ENCODE peak calls at places on chromosomes 16 and 17, in seven cellular contexts. O, P, Q, S, U, Z and Y are unnamed samples.

GRCh38 chr16:23182206-23182674 is 305 bp upstream of the SCNN1G start:
- DNase-seq in O (peak; percentile 92), S (peak; percentile 25), U (peak; percentile 56), Z (no peak), P (peak; percentile 95), Q (peak; percentile 80), Y (peak; percentile 99)

GRCh38 chr16:81645303-81645702 is 133.8 kb upstream of the PLCG2 start:
- DNase-seq in U (no peak), O (peak; percentile 84), Z (no peak), Q (peak; percentile 89), S (peak; percentile 85), P (peak; percentile 51), Y (peak; percentile 79)

GRCh38 chr17:44930667-44931066 is 15.4 kb upstream of the GFAP start:
- DNase-seq in P (no peak), S (no peak), Q (no peak), Z (no peak), O (peak; percentile 22), U (no peak), Y (peak; percentile 38)

GRCh38 chr16:2286550-2286949 is 18.6 kb upstream of the RNPS1 start:
- DNase-seq in U (no peak), O (peak; percentile 75), P (peak; percentile 25), Z (no peak), S (no peak), Q (no peak), Y (no peak)

GRCh38 chr17:12028611-12029010 is 7.9 kb downstream of the MAP2K4 start:
- DNase-seq in P (no peak), U (no peak), Z (no peak), Q (no peak), O (no peak), S (no peak), Y (no peak)

GRCh38 chr17:22512057-22512456 is 819.7 kb downstream of the KCNJ18 start:
- DNase-seq in Q (no peak), S (no peak), P (no peak), U (no peak), O (no peak), Z (no peak), Y (no peak)

GRCh38 chr17:65191805-65192740 is 54.9 kb downstream of the RGS9 start:
- DNase-seq in S (peak; percentile 78), O (no peak), P (no peak), U (no peak), Q (peak; percentile 82), Z (no peak), Y (no peak)

GRCh38 chr16:89320717-89321501 is 103.4 kb downstream of the ZNF778 start:
- DNase-seq in S (peak; percentile 61), O (peak; percentile 85), Q (peak; percentile 32), P (peak; percentile 75), U (no peak), Z (no peak), Y (peak; percentile 81)

GRCh38 chr17:5299383-5299782 is 17.3 kb downstream of the RABEP1 start:
- DNase-seq in P (no peak), Z (no peak), O (no peak), Q (peak; percentile 45), U (no peak), S (no peak), Y (no peak)

GRCh38 chr17:34671191-34671590 is 91.8 kb downstream of the TMEM132E start:
- DNase-seq in Q (no peak), O (no peak), S (no peak), Z (no peak), U (no peak), P (no peak), Y (no peak)

GRCh38 chr16:78154729-78155461 is 55.4 kb downstream of the WWOX start:
- DNase-seq in P (no peak), Z (no peak), S (no peak), Q (no peak), U (no peak), O (no peak), Y (no peak)

GRCh38 chr16:13322357-13322756 is 421.0 kb downstream of the SHISA9 start:
- DNase-seq in U (no peak), P (no peak), O (no peak), S (no peak), Q (no peak), Z (no peak), Y (peak; percentile 58)

GRCh38 chr17:30000001-30000754 is 58.7 kb downstream of the EFCAB5 start:
- DNase-seq in P (no peak), Z (no peak), Q (peak; percentile 30), O (no peak), S (no peak), U (no peak), Y (no peak)

GRCh38 chr16:716250-716607 is 1.3 kb downstream of the METRN start:
- DNase-seq in Q (peak; percentile 63), S (no peak), Z (no peak), U (peak; percentile 84), P (peak; percentile 55), O (no peak), Y (peak; percentile 63)

GRCh38 chr16:714558-715447 is at the start of gene METRN:
- DNase-seq in O (peak; percentile 97), Z (peak; percentile 93), S (peak; percentile 78), P (peak; percentile 86), U (peak; percentile 87), Q (peak; percentile 97), Y (peak; percentile 95)

GRCh38 chr16:716768-717325 is 1.9 kb downstream of the METRN start:
- DNase-seq in O (no peak), Q (no peak), U (no peak), S (no peak), Z (no peak), P (no peak), Y (no peak)

GRCh38 chr16:714079-714478 is 839 bp upstream of the METRN start:
- DNase-seq in U (no peak), O (no peak), P (no peak), Z (no peak), Q (no peak), S (no peak), Y (no peak)

DNA sequence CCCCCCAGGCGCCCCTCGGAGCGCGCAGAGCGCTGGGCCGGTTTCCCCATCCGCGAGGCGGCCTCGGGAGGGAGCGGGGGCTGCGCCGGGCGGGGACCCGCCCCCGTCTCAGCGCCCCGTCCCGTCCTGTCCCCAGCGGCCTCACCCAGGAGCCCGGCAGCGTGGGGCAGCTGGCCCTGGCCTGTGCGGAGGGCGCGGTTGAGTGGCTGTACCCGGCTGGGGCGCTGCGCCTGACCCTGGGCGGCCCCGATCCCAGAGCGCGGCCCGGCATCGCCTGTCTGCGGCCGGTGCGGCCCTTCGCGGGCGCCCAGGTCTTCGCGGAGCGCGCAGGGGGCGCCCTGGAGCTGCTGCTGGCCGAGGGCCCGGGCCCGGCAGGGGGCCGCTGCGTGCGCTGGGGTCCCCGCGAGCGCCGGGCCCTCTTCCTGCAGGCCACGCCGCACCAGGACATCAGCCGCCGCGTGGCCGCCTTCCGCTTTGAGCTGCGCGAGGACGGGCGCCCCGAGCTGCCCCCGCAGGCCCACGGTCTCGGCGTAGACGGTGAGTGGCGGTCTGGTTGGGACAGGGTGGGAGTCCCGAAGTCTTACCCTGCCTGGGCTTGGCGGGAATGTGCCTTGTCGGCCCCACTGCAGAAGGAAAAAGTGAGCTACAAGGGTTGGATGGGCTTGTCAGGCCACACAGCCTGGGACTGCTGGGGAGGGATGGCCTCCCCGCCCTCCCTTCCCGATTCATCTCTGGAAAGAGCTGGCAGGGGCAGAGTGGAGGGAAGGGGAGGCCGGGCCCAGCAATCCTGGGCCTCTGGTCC is 731 bp downstream of the METRN start:
- DNase-seq in P (peak; percentile 49), Z (peak; percentile 28), S (no peak), U (no peak), O (no peak), Q (peak; percentile 63), Y (peak; percentile 79)
- H3K9ac ChIP-seq in P (no peak overlapping the region), Z (peak overlapping the region; percentile 74), S (peak overlapping the region; percentile 51), U (peak overlapping the region; percentile 98), O (no peak overlapping the region), Q (peak overlapping the region; percentile 73), Y (no peak overlapping the region)

GRCh38 chr17:7136266-7136877 is 21.8 kb upstream of the ASGR2 start:
- DNase-seq in O (peak; percentile 88), Q (peak; percentile 83), U (peak; percentile 79), Z (peak; percentile 69), P (no peak), S (peak; percentile 69), Y (peak; percentile 91)
- H3K9ac ChIP-seq in O (no peak overlapping the region), Q (no peak overlapping the region), U (no peak overlapping the region), Z (no peak overlapping the region), P (no peak overlapping the region), S (no peak overlapping the region), Y (no peak overlapping the region)

GRCh38 chr17:80696456-80696855 is 151.8 kb downstream of the RPTOR start:
- DNase-seq in P (no peak), S (no peak), O (peak; percentile 71), Q (peak; percentile 53), U (no peak), Z (no peak), Y (no peak)
- H3K9ac ChIP-seq in P (no peak overlapping the region), S (no peak overlapping the region), O (no peak overlapping the region), Q (peak overlapping the region; percentile 18), U (peak overlapping the region; percentile 68), Z (no peak overlapping the region), Y (no peak overlapping the region)

GRCh38 chr17:8859804-8860430 is 7.6 kb downstream of the PIK3R6 start:
- DNase-seq in S (no peak), P (peak; percentile 26), Q (peak; percentile 62), Z (no peak), O (no peak), U (no peak), Y (peak; percentile 39)
- H3K9ac ChIP-seq in S (no peak overlapping the region), P (no peak overlapping the region), Q (peak overlapping the region; percentile 62), Z (peak overlapping the region; percentile 62), O (no peak overlapping the region), U (no peak overlapping the region), Y (no peak overlapping the region)

DNA sequence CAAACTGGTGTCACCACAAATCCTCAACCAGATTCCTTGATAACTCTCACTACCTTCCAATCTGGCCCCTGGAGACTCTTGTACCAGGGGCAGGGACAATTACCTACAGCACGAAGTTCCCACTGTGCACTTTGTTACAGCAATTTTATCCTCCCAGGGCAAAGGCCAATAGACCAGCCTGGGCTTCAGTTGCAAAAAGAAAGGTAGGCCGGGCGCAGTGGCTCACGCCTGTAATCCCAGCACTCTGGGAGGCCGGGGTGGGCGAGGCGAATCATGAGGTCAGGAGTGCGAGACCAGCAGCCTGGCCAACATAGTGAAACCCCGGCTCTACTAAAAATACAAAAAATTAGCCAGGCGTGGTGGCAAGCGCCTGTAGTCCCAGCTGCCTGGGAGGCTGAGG is 36.9 kb downstream of the USP7 start:
- DNase-seq in P (no peak), Z (no peak), U (no peak), Q (no peak), S (no peak), O (no peak), Y (no peak)
- H3K9ac ChIP-seq in P (no peak overlapping the region), Z (no peak overlapping the region), U (no peak overlapping the region), Q (no peak overlapping the region), S (no peak overlapping the region), O (no peak overlapping the region), Y (no peak overlapping the region)

DNA sequence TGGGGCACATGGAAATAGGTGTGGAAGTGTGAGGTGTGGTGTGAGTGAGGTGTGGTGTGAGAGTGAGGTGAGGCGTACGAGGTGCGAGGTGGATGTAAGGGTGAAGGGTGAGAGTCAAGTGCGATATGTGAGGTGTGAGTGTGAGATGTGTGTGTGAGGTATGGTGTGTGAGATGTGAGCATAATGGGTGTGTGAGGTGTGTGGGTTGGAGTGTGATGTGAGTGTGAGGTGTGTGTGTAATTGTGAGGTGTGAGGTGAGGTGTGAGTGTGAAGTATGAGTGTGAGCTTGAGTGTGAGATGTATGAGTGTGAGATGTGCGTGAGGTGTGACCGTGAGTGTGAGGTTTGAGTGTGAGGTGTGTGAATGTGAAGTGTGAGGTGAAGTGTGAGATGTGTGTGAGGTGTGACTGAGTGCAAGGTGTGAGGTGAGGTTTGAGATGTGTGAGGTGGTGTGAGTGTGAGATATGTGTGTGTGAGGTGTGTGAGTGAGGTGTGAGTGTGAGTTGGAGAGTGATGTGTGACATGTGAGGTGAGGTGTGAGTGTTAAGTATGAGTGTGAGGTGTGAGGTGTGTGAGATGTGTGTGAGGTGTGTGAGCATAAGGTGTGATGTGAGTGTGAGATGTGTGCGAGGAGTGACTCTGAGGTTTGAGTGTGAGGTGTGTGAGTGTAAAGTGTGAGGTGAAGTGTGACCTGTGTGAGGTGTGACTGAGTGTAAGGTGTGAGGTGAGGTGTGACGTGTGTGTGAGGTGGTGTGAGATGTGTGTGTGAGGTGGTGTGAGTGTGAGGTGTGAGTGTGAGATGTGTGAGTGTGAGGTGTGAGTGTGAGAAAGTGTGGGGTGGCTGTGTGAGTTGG is 354.0 kb downstream of the FOXL1 start:
- DNase-seq in Z (no peak), Q (no peak), O (no peak), U (no peak), S (no peak), P (no peak), Y (no peak)
- H3K9ac ChIP-seq in Z (no peak overlapping the region), Q (no peak overlapping the region), O (no peak overlapping the region), U (peak overlapping the region; percentile 44), S (no peak overlapping the region), P (no peak overlapping the region), Y (no peak overlapping the region)